ENCODE peak calls at places on chromosomes 6 and 20, in six cellular contexts. D, C, K, B, X and M are unnamed samples.

GRCh38 chr6:5657684-5658429 is 348.9 kb downstream of the NRN1 start:
- DNase-seq in C (no peak), K (no peak), D (no peak), X (no peak), B (peak; percentile 11), M (no peak)

GRCh38 chr6:44016131-44016870 is 111.0 kb downstream of the MRPL14 start:
- DNase-seq in X (no peak), K (peak; percentile 56), B (no peak), D (no peak), C (no peak), M (peak; percentile 84)

GRCh38 chr20:31551581-31552081 is 37.4 kb downstream of the HM13 start:
- DNase-seq in X (no peak), B (no peak), K (no peak), C (no peak), D (no peak), M (no peak)

GRCh38 chr6:170100046-170100445 is 190.8 kb downstream of the DLL1 start:
- DNase-seq in C (no peak), B (no peak), X (no peak), D (no peak), K (no peak), M (no peak)

GRCh38 chr20:7629880-7630279 is 310.4 kb downstream of the HAO1 start:
- DNase-seq in B (no peak), K (no peak), D (no peak), X (no peak), C (no peak), M (no peak)

GRCh38 chr6:81451787-81452186 is 300.7 kb downstream of the TENT5A start:
- DNase-seq in B (peak; percentile 85), X (no peak), D (no peak), C (peak; percentile 60), K (peak; percentile 65), M (peak; percentile 79)

GRCh38 chr6:112330071-112330876 is 16.9 kb upstream of the RFPL4B start:
- DNase-seq in X (no peak), K (no peak), C (peak; percentile 31), D (no peak), B (no peak), M (peak; percentile 34)

GRCh38 chr20:33709398-33709797 is 10.7 kb downstream of the PXMP4 start:
- DNase-seq in X (no peak), B (no peak), D (no peak), C (no peak), K (peak; percentile 34), M (no peak)

GRCh38 chr6:118198746-118199145 is 291.7 kb downstream of the SLC35F1 start:
- DNase-seq in X (no peak), K (no peak), D (no peak), B (peak; percentile 57), C (no peak), M (no peak)

GRCh38 chr20:41175727-41176330 is 38.5 kb downstream of the PLCG1 start:
- DNase-seq in X (no peak), D (no peak), K (no peak), C (no peak), B (no peak), M (no peak)

GRCh38 chr6:33965766-33966165 is 162.0 kb upstream of the MLN start:
- DNase-seq in D (no peak), C (no peak), K (no peak), B (no peak), X (no peak), M (no peak)

GRCh38 chr6:160139420-160139851 is 17.8 kb downstream of the SLC22A1 start:
- DNase-seq in X (no peak), D (no peak), C (peak; percentile 62), B (peak; percentile 88), K (peak; percentile 75), M (peak; percentile 26)

GRCh38 chr6:21587925-21588811 is 5.4 kb upstream of the SOX4 start:
- DNase-seq in X (no peak), B (peak; percentile 64), K (peak; percentile 70), D (no peak), C (peak; percentile 65), M (no peak)

GRCh38 chr20:34579936-34580587 is 21.5 kb downstream of the MAP1LC3A start:
- DNase-seq in C (no peak), X (no peak), B (peak; percentile 12), K (no peak), D (no peak), M (no peak)

GRCh38 chr6:26270903-26271639 is 93.9 kb upstream of the BTN3A2 start:
- DNase-seq in B (peak; percentile 94), C (no peak), D (no peak), K (peak; percentile 98), X (peak; percentile 62), M (peak; percentile 76)

GRCh38 chr6:168293641-168294530 is 25.7 kb downstream of the DACT2 start:
- DNase-seq in K (no peak), C (no peak), D (no peak), X (no peak), B (no peak), M (no peak)

GRCh38 chr6:139407718-139408222 is 33.3 kb upstream of the CITED2 start:
- DNase-seq in X (no peak), D (no peak), K (no peak), C (peak; percentile 60), B (peak; percentile 94), M (peak; percentile 99)

GRCh38 chr6:169808608-169808967 is 57.2 kb downstream of the ERMARD start:
- DNase-seq in K (no peak), X (no peak), B (no peak), D (no peak), C (no peak), M (no peak)

GRCh38 chr20:9389321-9389720 is 125.1 kb upstream of the LAMP5 start:
- DNase-seq in B (no peak), D (no peak), K (no peak), C (no peak), X (no peak), M (no peak)

GRCh38 chr6:76861403-76861802 is 601.9 kb downstream of the HTR1B start:
- DNase-seq in C (peak; percentile 6), X (no peak), K (peak; percentile 65), D (no peak), B (no peak), M (no peak)

GRCh38 chr6:13709698-13710551 is 1.7 kb downstream of the RANBP9 start:
- DNase-seq in D (no peak), B (peak; percentile 51), K (peak; percentile 52), C (no peak), X (no peak), M (no peak)

GRCh38 chr20:57711311-57711712 is 1.5 kb upstream of the PMEPA1 start:
- DNase-seq in K (peak; percentile 62), D (no peak), X (no peak), C (peak; percentile 55), B (no peak), M (no peak)

GRCh38 chr20:15756001-15756400 is 817.2 kb downstream of the KIF16B start:
- DNase-seq in K (no peak), B (no peak), D (no peak), C (no peak), X (no peak), M (no peak)

GRCh38 chr6:46719099-46719498 is 16.1 kb downstream of the PLA2G7 start:
- DNase-seq in K (no peak), C (no peak), X (no peak), D (no peak), B (peak; percentile 79), M (peak; percentile 69)

GRCh38 chr6:104941694-104942177 is 15.2 kb upstream of the LIN28B start:
- DNase-seq in B (no peak), X (no peak), C (no peak), D (no peak), K (peak; percentile 43), M (no peak)
- H3K4me3 ChIP-seq in B (peak overlapping the region; percentile 27), X (no peak overlapping the region), C (no peak overlapping the region), D (peak overlapping the region; percentile 61), K (peak overlapping the region; percentile 67), M (peak overlapping the region; percentile 66)

DNA sequence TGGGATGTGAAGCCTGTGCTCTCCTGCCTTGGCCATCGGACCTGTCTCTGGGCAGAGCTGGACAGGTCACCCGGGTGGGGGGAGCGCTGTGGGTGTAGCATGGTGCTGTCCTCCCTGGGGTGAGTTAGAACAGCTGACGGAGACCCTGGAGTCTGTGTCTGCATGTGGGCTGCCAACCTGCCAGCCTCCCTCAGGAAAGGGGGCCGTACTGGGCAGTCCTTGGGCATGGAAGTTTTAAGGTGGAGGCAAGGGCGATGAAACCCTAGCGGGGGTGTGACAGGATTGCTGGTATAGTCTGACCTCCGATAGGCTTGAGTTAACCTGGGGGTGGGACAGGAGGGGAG is 2.4 kb downstream of the SOX18 start:
- DNase-seq in C (no peak), X (no peak), D (no peak), K (no peak), B (no peak), M (no peak)
- H3K4me3 ChIP-seq in C (no peak overlapping the region), X (no peak overlapping the region), D (no peak overlapping the region), K (no peak overlapping the region), B (no peak overlapping the region), M (no peak overlapping the region)

GRCh38 chr6:78487401-78487800 is 379.9 kb upstream of the IRAK1BP1 start:
- DNase-seq in K (no peak), X (no peak), D (no peak), B (no peak), C (no peak), M (no peak)
- H3K4me3 ChIP-seq in K (no peak overlapping the region), X (no peak overlapping the region), D (no peak overlapping the region), B (no peak overlapping the region), C (no peak overlapping the region), M (no peak overlapping the region)

GRCh38 chr6:136991614-136992013 is 53.2 kb downstream of the IL20RA start:
- DNase-seq in C (no peak), K (no peak), B (no peak), D (no peak), X (no peak), M (no peak)

GRCh38 chr6:136987526-136987925 is 57.2 kb downstream of the IL20RA start:
- DNase-seq in C (no peak), B (no peak), D (no peak), X (no peak), K (no peak), M (no peak)

GRCh38 chr6:136990754-136991153 is 54.0 kb downstream of the IL20RA start:
- DNase-seq in C (no peak), B (no peak), D (no peak), X (no peak), K (peak; percentile 76), M (no peak)

GRCh38 chr6:136992113-136992512 is 52.7 kb downstream of the IL20RA start:
- DNase-seq in B (no peak), C (no peak), X (no peak), D (no peak), K (no peak), M (no peak)

DNA sequence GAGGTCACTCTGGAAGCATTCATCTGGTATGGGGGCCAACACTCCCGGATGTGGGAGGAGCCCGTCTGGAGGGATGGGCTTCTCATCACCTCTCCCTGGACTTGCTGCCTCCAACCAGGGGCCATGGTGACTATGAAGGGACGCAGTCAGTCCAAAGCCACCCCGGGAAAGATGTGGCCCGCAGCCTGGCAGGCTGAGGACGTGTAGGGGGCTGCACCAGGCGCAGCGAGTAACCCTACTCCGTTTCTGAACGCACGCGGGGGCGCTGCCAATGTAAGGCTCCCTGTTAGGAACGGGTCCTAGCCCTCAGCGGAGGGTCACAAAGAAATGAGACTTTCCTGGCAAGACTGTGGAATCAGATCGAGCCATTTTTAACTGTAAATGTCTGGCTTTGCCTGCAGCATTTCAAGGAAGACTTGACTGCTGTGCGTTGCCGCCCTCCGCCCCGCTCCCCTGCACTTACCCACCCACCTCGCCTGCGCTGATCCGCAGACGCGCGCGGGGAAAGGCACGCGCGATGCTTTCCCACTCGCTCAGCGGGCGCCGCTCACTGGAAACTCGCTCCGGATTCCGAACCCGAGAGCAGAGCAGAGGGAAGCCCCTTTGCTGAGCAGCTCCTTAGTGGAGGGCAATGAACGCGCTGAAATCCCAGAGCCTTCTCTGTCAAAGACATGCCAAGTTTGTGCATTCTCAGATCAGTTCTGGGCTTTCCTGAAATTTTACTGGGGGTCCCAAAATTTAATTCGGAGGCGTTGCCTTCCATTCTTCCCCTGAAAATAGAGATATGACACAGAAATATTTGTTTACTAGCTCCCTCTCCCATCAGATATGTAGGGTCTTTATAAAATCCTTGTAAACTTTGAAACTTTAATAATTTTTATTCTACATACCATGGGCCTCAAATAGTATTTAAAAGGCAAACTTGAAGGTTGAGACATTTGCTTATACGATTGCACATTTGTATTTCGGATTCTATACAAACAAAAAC is 54.9 kb downstream of the IL20RA start:
- DNase-seq in K (peak; percentile 89), B (no peak), D (no peak), X (no peak), C (no peak), M (no peak)
- H3K4me3 ChIP-seq in K (peak overlapping the region; percentile 46), B (peak overlapping the region; percentile 39), D (peak overlapping the region; percentile 53), X (no peak overlapping the region), C (peak overlapping the region; percentile 40), M (peak overlapping the region; percentile 63)